ENCODE peak calls at places on chromosomes 4 and X, in ten cellular contexts. S, L, W, U, T, V, P, J, K and O are unnamed samples.
A peak's percentile ranks its signal among the peaks of the same experiment; 100 is the strongest.

GRCh38 chrX:34294665-34295064 is 162.6 kb upstream of the FAM47A start:
- DNase-seq in S (no peak), L (no peak), W (no peak), U (no peak), T (no peak), V (no peak), P (no peak), J (no peak), K (no peak), O (no peak)

GRCh38 chrX:119692241-119693031 is 532 bp downstream of the SEPTIN6 start:
- DNase-seq in S (no peak), L (peak; percentile 4), W (no peak), U (peak; percentile 68), T (no peak), V (no peak), P (peak; percentile 47), J (peak; percentile 76), K (peak; percentile 57), O (peak; percentile 62)

GRCh38 chr4:10354746-10355145 is 102.5 kb downstream of the ZNF518B start:
- DNase-seq in S (no peak), L (no peak), W (no peak), U (no peak), T (no peak), V (no peak), P (no peak), J (no peak), K (no peak), O (no peak)

GRCh38 chr4:162229670-162230069 is 65.9 kb upstream of the FSTL5 start:
- DNase-seq in S (no peak), L (peak; percentile 1), W (no peak), U (no peak), T (no peak), V (peak; percentile 58), P (peak; percentile 3), J (no peak), K (no peak), O (no peak)

GRCh38 chrX:72243472-72243871 is 4.6 kb upstream of the ERCC6L start:
- DNase-seq in S (no peak), L (no peak), W (no peak), U (no peak), T (peak; percentile 9), V (peak; percentile 23), P (no peak), J (no peak), K (no peak), O (peak; percentile 45)

GRCh38 chr4:2261110-2261852 is 628 bp downstream of the MXD4 start:
- DNase-seq in S (peak; percentile 30), L (peak; percentile 59), W (peak; percentile 23), U (peak; percentile 61), T (no peak), V (no peak), P (peak; percentile 7), J (peak; percentile 80), K (peak; percentile 71), O (peak; percentile 80)

GRCh38 chr4:174193438-174194015 is 89.9 kb downstream of the FBXO8 start:
- DNase-seq in S (no peak), L (peak; percentile 23), W (no peak), U (no peak), T (no peak), V (no peak), P (no peak), J (no peak), K (no peak), O (no peak)

GRCh38 chrX:41148553-41148952 is 63.3 kb downstream of the USP9X start:
- DNase-seq in S (no peak), L (peak; percentile 37), W (no peak), U (no peak), T (peak; percentile 49), V (peak; percentile 54), P (peak; percentile 24), J (no peak), K (no peak), O (no peak)

GRCh38 chr4:86223472-86223871 is 136.4 kb downstream of the MAPK10 start:
- DNase-seq in S (no peak), L (peak; percentile 41), W (no peak), U (peak; percentile 37), T (no peak), V (peak; percentile 27), P (no peak), J (no peak), K (peak; percentile 22), O (peak; percentile 83)

GRCh38 chrX:27680726-27681125 is 90.6 kb downstream of the DCAF8L2 start:
- DNase-seq in S (no peak), L (no peak), W (no peak), U (no peak), T (no peak), V (peak; percentile 13), P (no peak), J (no peak), K (no peak), O (no peak)

GRCh38 chr4:113371061-113371460 is 321.6 kb downstream of the ANK2 start:
- DNase-seq in S (no peak), L (no peak), W (no peak), U (no peak), T (no peak), V (no peak), P (no peak), J (no peak), K (no peak), O (no peak)

GRCh38 chr4:82704156-82704555 is 94.4 kb downstream of the SCD5 start:
- DNase-seq in S (no peak), L (no peak), W (no peak), U (no peak), T (no peak), V (no peak), P (no peak), J (no peak), K (no peak), O (no peak)